ENCODE peak calls at places on chromosomes 7 and 10, in five cellular contexts. Z, Q, W, S and I are unnamed samples.

GRCh38 chr7:155002411-155003214 is at the start of gene PAXIP1:
- DNase-seq in Z (no peak), Q (peak), W (peak), S (no peak), I (no peak)

GRCh38 chr7:12951397-12951801 is 264.0 kb downstream of the ARL4A start:
- DNase-seq in Z (no peak), Q (peak), W (no peak), S (peak), I (peak)

GRCh38 chr7:7562736-7563135 is 3.9 kb upstream of the MIOS start:
- DNase-seq in Z (peak), Q (no peak), W (no peak), S (peak), I (no peak)

GRCh38 chr7:5595545-5596045 is 172.0 kb upstream of the TNRC18 start:
- DNase-seq in Z (no peak), Q (peak), W (no peak), S (no peak), I (no peak)

GRCh38 chr10:69246581-69247312 is 26.6 kb downstream of the HKDC1 start:
- DNase-seq in Z (no peak), Q (no peak), W (no peak), S (no peak), I (no peak)

GRCh38 chr10:86644412-86645110 is 9.8 kb upstream of the OPN4 start:
- DNase-seq in Z (no peak), Q (no peak), W (no peak), S (no peak), I (no peak)

GRCh38 chr10:62335326-62335725 is 38.8 kb upstream of the ZNF365 start:
- DNase-seq in Z (no peak), Q (peak), W (no peak), S (no peak), I (no peak)

GRCh38 chr7:140904081-140904480 is 20.6 kb downstream of the BRAF start:
- DNase-seq in Z (no peak), Q (no peak), W (no peak), S (no peak), I (no peak)

GRCh38 chr7:20244334-20244733 is 27.1 kb upstream of the MACC1 start:
- DNase-seq in Z (no peak), Q (no peak), W (no peak), S (peak), I (no peak)

GRCh38 chr7:151847681-151848081 is 29.2 kb downstream of the PRKAG2 start:
- DNase-seq in Z (peak), Q (no peak), W (no peak), S (no peak), I (no peak)

GRCh38 chr10:105974803-105975456 is 1189.6 kb downstream of the SORCS1 start:
- DNase-seq in Z (no peak), Q (peak), W (peak), S (peak), I (no peak)

GRCh38 chr10:97050205-97050745 is 135.5 kb downstream of the SLIT1 start:
- DNase-seq in Z (no peak), Q (no peak), W (no peak), S (no peak), I (no peak)

GRCh38 chr7:157984138-157984913 is 603.3 kb downstream of the PTPRN2 start:
- DNase-seq in Z (no peak), Q (no peak), W (no peak), S (no peak), I (no peak)

GRCh38 chr10:78552261-78552811 is 516.4 kb upstream of the ZMIZ1 start:
- DNase-seq in Z (peak), Q (no peak), W (no peak), S (peak), I (peak)

GRCh38 chr7:74033372-74034311 is 5.7 kb downstream of the ELN start:
- DNase-seq in Z (no peak), Q (no peak), W (peak), S (peak), I (no peak)

GRCh38 chr7:156004265-156005201 is 192.3 kb upstream of the SHH start:
- DNase-seq in Z (no peak), Q (no peak), W (no peak), S (no peak), I (no peak)

GRCh38 chr10:113073549-113074189 is 123.6 kb downstream of the TCF7L2 start:
- DNase-seq in Z (peak), Q (peak), W (peak), S (peak), I (peak)

GRCh38 chr7:99371376-99371920 is 3.1 kb upstream of the ARPC1B start:
- DNase-seq in Z (no peak), Q (no peak), W (no peak), S (no peak), I (no peak)

GRCh38 chr10:69361303-69361614 is 55.5 kb downstream of the TACR2 start:
- DNase-seq in Z (no peak), Q (no peak), W (peak), S (no peak), I (no peak)

GRCh38 chr7:156032973-156033372 is 220.7 kb upstream of the SHH start:
- DNase-seq in Z (no peak), Q (no peak), W (no peak), S (no peak), I (no peak)

GRCh38 chr10:44030681-44031080 is 354.2 kb downstream of the CXCL12 start:
- DNase-seq in Z (no peak), Q (no peak), W (no peak), S (peak), I (no peak)

GRCh38 chr10:132162021-132162531 is 24.7 kb upstream of the DPYSL4 start:
- DNase-seq in Z (no peak), Q (no peak), W (no peak), S (no peak), I (no peak)

GRCh38 chr10:129646921-129647320 is 179.9 kb downstream of the MGMT start:
- DNase-seq in Z (no peak), Q (no peak), W (no peak), S (no peak), I (no peak)

GRCh38 chr7:44277391-44277790 is 48.0 kb downstream of the CAMK2B start:
- DNase-seq in Z (no peak), Q (no peak), W (no peak), S (no peak), I (no peak)

GRCh38 chr10:91762878-91763277 is 35.3 kb upstream of the TNKS2 start:
- DNase-seq in Z (no peak), Q (no peak), W (no peak), S (no peak), I (no peak)

DNA sequence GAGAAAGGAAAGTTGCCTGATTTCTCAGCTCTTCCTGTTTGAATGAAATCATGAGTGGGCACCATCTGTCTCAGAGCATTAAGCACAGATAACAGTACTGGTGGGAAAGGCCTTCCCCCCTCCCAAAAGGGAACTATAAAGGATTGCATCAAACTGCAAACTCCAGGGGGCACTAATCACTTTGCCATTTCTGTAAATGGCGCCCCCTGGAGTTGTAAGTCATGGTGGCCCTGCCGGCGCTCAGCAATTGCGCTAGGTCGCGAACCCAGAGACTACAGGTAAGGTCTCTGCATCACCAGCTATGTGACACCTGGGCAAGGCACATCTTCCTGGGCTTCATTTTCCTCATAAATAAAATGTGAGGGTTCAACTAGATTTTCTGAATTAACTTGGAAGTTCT is 11.1 kb downstream of the LRRC4 start:
- DNase-seq in Z (no peak), Q (no peak), W (no peak), S (no peak), I (no peak)
- TF ChIP-seq CTCF in Z (peak), Q (no peak), W (peak), S (peak), I (peak)

DNA sequence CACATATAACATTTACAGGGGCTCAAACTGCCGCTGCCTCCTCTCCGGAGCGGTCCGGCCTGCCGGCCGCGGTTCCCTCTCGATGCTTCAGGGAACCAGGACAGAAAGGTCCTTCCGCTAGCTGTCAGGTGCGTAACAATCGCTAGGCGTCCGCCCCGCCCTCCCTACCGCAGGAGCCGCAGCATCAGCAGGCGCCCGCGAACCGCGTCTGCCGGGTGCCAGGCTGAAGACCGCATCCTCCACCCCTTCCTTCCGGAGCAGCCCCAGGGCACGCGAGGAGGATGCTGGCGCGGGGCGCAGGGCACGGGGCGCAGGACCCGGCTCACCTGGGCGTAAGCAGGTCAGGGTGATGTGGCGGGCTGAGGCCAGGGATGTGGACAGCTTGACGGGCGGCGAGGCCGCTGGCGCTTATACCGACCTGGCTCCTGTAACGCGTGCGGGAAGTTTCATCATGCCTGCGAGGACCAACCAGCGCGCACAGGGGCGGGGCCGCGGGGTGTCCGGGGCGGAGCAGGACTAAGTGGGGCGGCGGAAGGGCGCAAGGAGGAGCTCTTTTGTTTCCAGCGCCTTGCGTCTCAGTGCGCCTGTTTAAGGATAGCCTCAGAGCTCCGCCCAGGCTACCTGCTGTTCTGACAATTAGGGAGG is at the start of gene ASNS:
- DNase-seq in Z (peak), Q (peak), W (peak), S (peak), I (peak)
- TF ChIP-seq CTCF in Z (peak), Q (no peak), W (no peak), S (no peak), I (peak)

GRCh38 chr7:150405584-150406310 is 26.6 kb downstream of the ZNF775 start:
- DNase-seq in Z (no peak), Q (peak), W (no peak), S (peak), I (no peak)

GRCh38 chr7:150406311-150406564 is 27.1 kb downstream of the ZNF775 start:
- DNase-seq in Z (no peak), Q (no peak), W (no peak), S (no peak), I (no peak)

GRCh38 chr7:150404172-150404784 is 25.1 kb downstream of the ZNF775 start:
- DNase-seq in Z (no peak), Q (no peak), W (peak), S (no peak), I (no peak)

GRCh38 chr7:150403376-150404171 is 24.4 kb downstream of the ZNF775 start:
- DNase-seq in Z (no peak), Q (no peak), W (peak), S (no peak), I (no peak)

GRCh38 chr7:150404785-150405583 is 25.9 kb downstream of the ZNF775 start:
- DNase-seq in Z (peak), Q (peak), W (peak), S (peak), I (peak)
- TF ChIP-seq CTCF in Z (no peak), Q (peak), W (no peak), S (no peak), I (no peak)

GRCh38 chr10:6406220-6407033 is 173.6 kb downstream of the PRKCQ start:
- DNase-seq in Z (no peak), Q (peak), W (no peak), S (peak), I (no peak)

GRCh38 chr10:6407034-6407721 is 172.9 kb downstream of the PRKCQ start:
- DNase-seq in Z (no peak), Q (no peak), W (no peak), S (no peak), I (no peak)

GRCh38 chr10:6410830-6411229 is 169.2 kb downstream of the PRKCQ start:
- DNase-seq in Z (no peak), Q (no peak), W (no peak), S (no peak), I (no peak)

GRCh38 chr10:6409982-6410694 is 169.9 kb downstream of the PRKCQ start:
- DNase-seq in Z (no peak), Q (no peak), W (no peak), S (peak), I (peak)

GRCh38 chr10:6408799-6409198 is 171.3 kb downstream of the PRKCQ start:
- DNase-seq in Z (no peak), Q (no peak), W (no peak), S (no peak), I (no peak)
- TF ChIP-seq CTCF in Z (peak), Q (no peak), W (no peak), S (peak), I (peak)

DNA sequence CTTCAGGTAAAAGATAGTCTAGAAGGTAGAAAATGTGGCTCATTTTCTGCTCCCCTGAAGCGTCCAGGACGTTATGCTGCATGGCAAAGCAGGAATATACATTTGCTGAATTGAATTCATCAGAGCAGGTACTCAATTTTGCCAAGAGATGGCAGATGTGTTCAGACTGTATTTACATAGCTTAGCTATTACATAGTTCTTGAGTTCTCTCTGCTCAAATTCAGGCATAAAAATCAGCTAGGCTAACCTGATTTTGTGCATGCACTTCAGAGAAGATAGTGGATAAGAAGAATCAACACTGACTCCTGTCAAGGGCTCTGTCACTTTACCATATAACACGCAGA is 209.2 kb upstream of the FAM3C start:
- DNase-seq in Z (no peak), Q (peak), W (no peak), S (peak), I (no peak)
- TF ChIP-seq CTCF in Z (no peak), Q (peak), W (peak), S (peak), I (peak)

GRCh38 chr7:50718311-50718710 is 64.4 kb downstream of the GRB10 start:
- DNase-seq in Z (no peak), Q (no peak), W (no peak), S (no peak), I (no peak)

GRCh38 chr7:50718876-50719275 is 63.8 kb downstream of the GRB10 start:
- DNase-seq in Z (no peak), Q (no peak), W (no peak), S (no peak), I (no peak)

GRCh38 chr7:50721661-50722259 is 60.9 kb downstream of the GRB10 start:
- DNase-seq in Z (no peak), Q (no peak), W (peak), S (peak), I (no peak)

GRCh38 chr7:50721160-50721559 is 61.5 kb downstream of the GRB10 start:
- DNase-seq in Z (no peak), Q (peak), W (no peak), S (no peak), I (no peak)

GRCh38 chr7:50720295-50720694 is 62.4 kb downstream of the GRB10 start:
- DNase-seq in Z (no peak), Q (no peak), W (no peak), S (no peak), I (no peak)
- TF ChIP-seq CTCF in Z (no peak), Q (no peak), W (no peak), S (no peak), I (no peak)